ENCODE peak calls at places on chromosome 20, in five cellular contexts. One of them, this sample, is unnamed. For H3K4me1, the result is how much of the 10 kb centered on the place peaks cover.

GRCh38 chr20:40771308-40771610 is 82.2 kb upstream of the MAFB start:
- DNase-seq in thoracic aorta: no peak
- DNase-seq in ovary: no peak
- DNase-seq in GM23248: no peak
- DNase-seq in H1: no peak
- DNase-seq in this sample: no peak

GRCh38 chr20:61253264-61253639 is 1.2 kb downstream of the CDH4 start:
- DNase-seq in H1: peak
- DNase-seq in ovary: no peak
- DNase-seq in GM23248: peak
- DNase-seq in thoracic aorta: no peak
- DNase-seq in this sample: no peak

GRCh38 chr20:63703976-63704748 is 3.6 kb downstream of the ARFRP1 start:
- DNase-seq in thoracic aorta: no peak
- DNase-seq in H1: no peak
- DNase-seq in GM23248: no peak
- DNase-seq in ovary: no peak
- DNase-seq in this sample: no peak

GRCh38 chr20:49786226-49786625 is 26.4 kb upstream of the SLC9A8 start:
- DNase-seq in GM23248: no peak
- DNase-seq in H1: no peak
- DNase-seq in thoracic aorta: no peak
- DNase-seq in ovary: no peak
- DNase-seq in this sample: no peak

GRCh38 chr20:58714340-58714922 is 21.8 kb downstream of the NPEPL1 start:
- DNase-seq in ovary: peak
- DNase-seq in thoracic aorta: no peak
- DNase-seq in GM23248: no peak
- DNase-seq in H1: peak
- DNase-seq in this sample: no peak

GRCh38 chr20:37384683-37385174 is 38.8 kb downstream of the SRC start:
- DNase-seq in thoracic aorta: no peak
- DNase-seq in ovary: peak
- DNase-seq in H1: peak
- DNase-seq in GM23248: peak
- DNase-seq in this sample: no peak

GRCh38 chr20:43185901-43186300 is 3.8 kb downstream of the PTPRT start:
- DNase-seq in thoracic aorta: no peak
- DNase-seq in ovary: no peak
- DNase-seq in GM23248: no peak
- DNase-seq in H1: no peak
- DNase-seq in this sample: no peak

GRCh38 chr20:11891081-11891826 is 26.4 kb upstream of the BTBD3 start:
- DNase-seq in H1: peak
- DNase-seq in GM23248: peak
- DNase-seq in thoracic aorta: peak
- DNase-seq in ovary: peak
- DNase-seq in this sample: no peak

GRCh38 chr20:37804584-37805566 is 98.1 kb upstream of the VSTM2L start:
- DNase-seq in H1: no peak
- DNase-seq in thoracic aorta: no peak
- DNase-seq in ovary: no peak
- DNase-seq in GM23248: no peak
- DNase-seq in this sample: peak

GRCh38 chr20:44695295-44696230 is 19.6 kb upstream of the CCN5 start:
- DNase-seq in ovary: no peak
- DNase-seq in GM23248: peak
- DNase-seq in H1: no peak
- DNase-seq in thoracic aorta: no peak
- DNase-seq in this sample: no peak

GRCh38 chr20:16363832-16364687 is 209.2 kb downstream of the KIF16B start:
- DNase-seq in ovary: no peak
- DNase-seq in thoracic aorta: no peak
- DNase-seq in GM23248: no peak
- DNase-seq in H1: no peak
- DNase-seq in this sample: no peak

GRCh38 chr20:56223352-56223751 is 25.2 kb upstream of the MC3R start:
- DNase-seq in ovary: no peak
- DNase-seq in GM23248: no peak
- DNase-seq in thoracic aorta: no peak
- DNase-seq in H1: no peak
- DNase-seq in this sample: no peak

DNA sequence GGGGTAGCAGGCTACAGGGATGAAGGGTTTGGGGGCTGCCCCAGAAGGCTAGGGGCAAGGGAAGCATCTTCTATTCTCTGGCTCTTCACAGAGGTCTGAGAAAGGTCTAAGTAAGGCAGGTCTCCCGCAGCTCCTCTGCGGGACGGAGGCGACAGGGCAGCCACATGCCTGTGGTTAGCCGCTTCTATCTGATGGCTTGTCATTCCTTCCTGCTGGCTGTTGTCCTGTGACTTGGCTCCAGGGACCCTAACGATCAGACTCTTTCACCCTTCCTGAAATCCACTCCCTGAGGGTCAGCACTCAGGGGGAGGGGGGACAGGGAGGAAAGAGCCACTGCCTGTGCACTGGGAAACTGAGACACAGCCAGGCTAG is 673 bp downstream of the CST7 start:
- DNase-seq in ovary: no peak
- DNase-seq in GM23248: no peak
- DNase-seq in thoracic aorta: no peak
- DNase-seq in H1: peak
- DNase-seq in this sample: no peak
- H3K4me3 ChIP-seq in ovary: no peak
- H3K4me3 ChIP-seq in GM23248: no peak
- H3K4me3 ChIP-seq in thoracic aorta: peak
- H3K4me3 ChIP-seq in H1: no peak
- H3K4me3 ChIP-seq in this sample: peak

DNA sequence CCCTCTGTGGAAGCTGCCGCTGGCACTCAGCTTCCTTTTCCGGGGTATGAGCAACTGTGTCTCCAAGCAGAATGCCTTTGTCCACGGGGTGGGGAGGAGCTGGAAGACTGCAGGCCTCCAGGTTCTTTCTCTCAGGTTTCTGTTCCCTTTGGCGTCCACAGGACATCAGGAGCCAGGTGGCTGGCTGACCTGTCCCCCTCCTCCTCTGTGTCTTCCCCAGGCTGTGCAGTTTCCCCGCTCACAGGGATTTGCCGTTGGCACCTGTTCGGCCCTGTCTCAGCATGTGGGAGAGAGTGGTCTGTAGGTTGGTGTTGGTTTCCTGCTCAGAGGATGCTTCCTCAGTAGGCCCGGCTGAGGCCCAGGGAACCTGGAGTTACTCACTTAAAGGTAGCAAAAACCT is 43.5 kb downstream of the CDS2 start:
- DNase-seq in thoracic aorta: no peak
- DNase-seq in GM23248: no peak
- DNase-seq in ovary: no peak
- DNase-seq in H1: no peak
- DNase-seq in this sample: no peak
- H3K4me1 ChIP-seq in thoracic aorta: half or more
- H3K4me1 ChIP-seq in GM23248: under half
- H3K4me1 ChIP-seq in ovary: under half
- H3K4me1 ChIP-seq in H1: under half
- H3K4me1 ChIP-seq in this sample: under half

DNA sequence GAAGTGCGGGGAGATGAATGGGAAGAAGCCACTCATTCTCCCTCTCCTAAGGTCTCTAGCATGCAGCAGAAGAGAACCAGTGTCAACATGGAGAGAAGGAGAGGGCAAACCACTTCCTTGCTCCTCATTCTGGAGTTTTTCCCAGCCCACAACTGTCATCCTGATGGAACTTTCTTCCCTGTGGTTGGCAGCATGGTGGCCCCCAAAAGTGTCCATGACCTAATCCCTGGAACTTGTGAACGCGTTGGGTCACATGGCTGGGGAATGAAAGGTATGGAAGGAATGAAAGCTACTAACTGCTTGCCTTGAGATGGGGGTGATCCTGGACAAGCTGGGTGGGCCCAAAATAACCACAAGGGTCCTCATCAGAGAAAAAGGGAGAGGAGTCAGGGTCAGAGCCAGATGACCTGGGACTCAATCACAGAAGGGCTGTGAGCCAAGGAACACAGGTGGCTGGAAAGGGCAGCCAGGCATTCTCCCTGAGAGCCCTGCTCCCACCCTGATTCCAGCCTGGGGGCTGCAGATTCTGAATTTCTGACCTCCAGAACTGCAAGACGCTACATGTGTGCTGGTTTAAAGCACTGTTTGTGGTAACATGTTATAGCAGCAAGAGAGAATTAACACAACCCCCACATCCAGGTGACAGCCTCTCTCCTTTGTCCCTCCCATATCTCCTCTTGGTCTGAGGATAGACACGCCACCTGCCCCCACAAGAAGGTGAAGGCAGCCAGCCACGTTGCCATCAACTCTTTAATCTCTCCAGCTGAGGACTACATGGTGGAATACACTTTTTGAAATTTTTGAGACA is 63.2 kb downstream of the PYGB start:
- DNase-seq in GM23248: peak
- DNase-seq in ovary: peak
- DNase-seq in H1: no peak
- DNase-seq in thoracic aorta: no peak
- DNase-seq in this sample: no peak
- H3K4me3 ChIP-seq in GM23248: peak
- H3K4me3 ChIP-seq in ovary: peak
- H3K4me3 ChIP-seq in H1: no peak
- H3K4me3 ChIP-seq in thoracic aorta: peak
- H3K4me3 ChIP-seq in this sample: no peak

GRCh38 chr20:35653893-35654292 is 10.8 kb downstream of the CPNE1 start:
- DNase-seq in thoracic aorta: no peak
- DNase-seq in GM23248: no peak
- DNase-seq in H1: no peak
- DNase-seq in ovary: no peak
- DNase-seq in this sample: no peak
- H3K4me1 ChIP-seq in thoracic aorta: half or more
- H3K4me1 ChIP-seq in GM23248: under half
- H3K4me1 ChIP-seq in H1: under half
- H3K4me1 ChIP-seq in ovary: under half
- H3K4me1 ChIP-seq in this sample: under half

GRCh38 chr20:20220137-20220536 is 147.8 kb upstream of the INSM1 start:
- DNase-seq in ovary: no peak
- DNase-seq in GM23248: no peak
- DNase-seq in H1: no peak
- DNase-seq in thoracic aorta: no peak
- DNase-seq in this sample: no peak

GRCh38 chr20:20215976-20216727 is 151.8 kb upstream of the INSM1 start:
- DNase-seq in ovary: no peak
- DNase-seq in H1: no peak
- DNase-seq in thoracic aorta: no peak
- DNase-seq in GM23248: no peak
- DNase-seq in this sample: no peak

GRCh38 chr20:20216941-20217340 is 151.0 kb upstream of the INSM1 start:
- DNase-seq in H1: no peak
- DNase-seq in GM23248: no peak
- DNase-seq in thoracic aorta: no peak
- DNase-seq in ovary: no peak
- DNase-seq in this sample: no peak

GRCh38 chr20:20219016-20219415 is 148.9 kb upstream of the INSM1 start:
- DNase-seq in ovary: no peak
- DNase-seq in thoracic aorta: no peak
- DNase-seq in GM23248: no peak
- DNase-seq in H1: no peak
- DNase-seq in this sample: no peak

DNA sequence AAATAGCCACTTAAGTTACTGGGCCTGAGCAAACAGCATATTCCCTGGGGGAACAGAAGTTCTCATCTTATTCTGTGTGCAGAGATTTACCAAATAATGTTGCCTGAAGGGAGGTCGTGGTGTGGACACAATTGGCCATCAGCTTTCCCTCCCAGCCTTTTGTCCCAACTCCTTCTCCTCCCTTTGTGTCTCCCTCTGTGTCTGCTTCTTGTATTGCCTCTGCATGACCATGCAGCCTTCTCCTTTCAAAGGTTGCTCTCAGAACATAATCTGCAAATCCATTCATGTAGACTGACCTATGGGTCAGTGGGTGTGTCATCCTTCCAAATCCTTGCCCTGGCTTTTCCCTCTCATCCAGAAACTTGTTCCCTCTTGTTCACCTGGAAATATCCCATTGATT is 150.3 kb upstream of the INSM1 start:
- DNase-seq in H1: no peak
- DNase-seq in GM23248: no peak
- DNase-seq in thoracic aorta: no peak
- DNase-seq in ovary: no peak
- DNase-seq in this sample: no peak
- H3K4me3 ChIP-seq in H1: no peak
- H3K4me3 ChIP-seq in GM23248: no peak
- H3K4me3 ChIP-seq in thoracic aorta: no peak
- H3K4me3 ChIP-seq in ovary: no peak
- H3K4me3 ChIP-seq in this sample: no peak

GRCh38 chr20:24665196-24665595 is 195.8 kb downstream of the SYNDIG1 start:
- DNase-seq in ovary: no peak
- DNase-seq in thoracic aorta: no peak
- DNase-seq in H1: no peak
- DNase-seq in GM23248: no peak
- DNase-seq in this sample: no peak
- H3K4me1 ChIP-seq in ovary: under half
- H3K4me1 ChIP-seq in thoracic aorta: under half
- H3K4me1 ChIP-seq in H1: under half
- H3K4me1 ChIP-seq in GM23248: under half
- H3K4me1 ChIP-seq in this sample: under half

GRCh38 chr20:33441142-33441955 is 2.2 kb downstream of the SNTA1 start:
- DNase-seq in H1: no peak
- DNase-seq in GM23248: no peak
- DNase-seq in thoracic aorta: no peak
- DNase-seq in ovary: no peak
- DNase-seq in this sample: no peak

GRCh38 chr20:33437141-33437911 is 6.2 kb downstream of the SNTA1 start:
- DNase-seq in GM23248: no peak
- DNase-seq in thoracic aorta: no peak
- DNase-seq in H1: no peak
- DNase-seq in ovary: peak
- DNase-seq in this sample: no peak

GRCh38 chr20:33434434-33434833 is 9.1 kb downstream of the SNTA1 start:
- DNase-seq in ovary: no peak
- DNase-seq in GM23248: no peak
- DNase-seq in thoracic aorta: no peak
- DNase-seq in H1: no peak
- DNase-seq in this sample: no peak

GRCh38 chr20:33442136-33443005 is 1.2 kb downstream of the SNTA1 start:
- DNase-seq in H1: no peak
- DNase-seq in thoracic aorta: no peak
- DNase-seq in ovary: no peak
- DNase-seq in GM23248: no peak
- DNase-seq in this sample: no peak

GRCh38 chr20:33438481-33438880 is 5.1 kb downstream of the SNTA1 start:
- DNase-seq in GM23248: no peak
- DNase-seq in H1: no peak
- DNase-seq in ovary: no peak
- DNase-seq in thoracic aorta: no peak
- DNase-seq in this sample: no peak
- H3K4me3 ChIP-seq in GM23248: no peak
- H3K4me3 ChIP-seq in H1: no peak
- H3K4me3 ChIP-seq in ovary: no peak
- H3K4me3 ChIP-seq in thoracic aorta: no peak
- H3K4me3 ChIP-seq in this sample: no peak

GRCh38 chr20:52978851-52979250 is 6.7 kb downstream of the TSHZ2 start:
- DNase-seq in ovary: no peak
- DNase-seq in thoracic aorta: no peak
- DNase-seq in H1: no peak
- DNase-seq in GM23248: peak
- DNase-seq in this sample: no peak
- H3K4me1 ChIP-seq in ovary: under half
- H3K4me1 ChIP-seq in thoracic aorta: under half
- H3K4me1 ChIP-seq in H1: under half
- H3K4me1 ChIP-seq in GM23248: under half
- H3K4me1 ChIP-seq in this sample: under half